ENCODE peak calls at places on chromosomes 1 and 21, in seven cellular contexts. A is kidney epithelial cell, L is cardiac muscle cell, D is psoas muscle, X is stomach, S is endothelial cell of umbilical vein, E is AG04450. P is an unnamed sample. For H3K27me3, the result is how much of the 10 kb centered on the place peaks cover.

GRCh38 chr1:216932424-216932823 is 209.2 kb upstream of the ESRRG start:
- DNase-seq in S (no peak), A (no peak), D (no peak), L (no peak), X (no peak), E (no peak), P (no peak)

GRCh38 chr1:78464449-78464891 is 26.3 kb upstream of the PTGFR start:
- DNase-seq in E (no peak), S (no peak), A (no peak), X (no peak), D (no peak), L (peak), P (no peak)

GRCh38 chr1:26728645-26729044 is 32.8 kb downstream of the ARID1A start:
- DNase-seq in E (no peak), X (peak), L (no peak), S (no peak), A (no peak), D (no peak), P (no peak)

GRCh38 chr1:15950763-15951295 is 25.1 kb downstream of the ZBTB17 start:
- DNase-seq in D (peak), S (peak), X (no peak), L (peak), E (no peak), A (no peak), P (no peak)

GRCh38 chr1:63703661-63704060 is 70.2 kb upstream of the ROR1 start:
- DNase-seq in D (no peak), X (no peak), L (no peak), S (no peak), E (no peak), A (no peak), P (no peak)

GRCh38 chr1:180548686-180549326 is 10.0 kb upstream of the OVAAL start:
- DNase-seq in X (no peak), A (peak), S (no peak), D (no peak), L (no peak), E (no peak), P (no peak)

GRCh38 chr1:39990428-39990827 is 35.5 kb downstream of the MFSD2A start:
- DNase-seq in L (no peak), E (no peak), D (no peak), A (no peak), S (no peak), X (no peak), P (no peak)

GRCh38 chr1:29408831-29409605 is 172.7 kb downstream of the PTPRU start:
- DNase-seq in L (no peak), S (no peak), D (no peak), A (no peak), X (no peak), E (no peak), P (no peak)

GRCh38 chr1:8082945-8083344 is 56.8 kb upstream of the ERRFI1 start:
- DNase-seq in X (no peak), A (no peak), L (peak), E (no peak), D (no peak), S (no peak), P (no peak)

GRCh38 chr1:15674760-15675159 is 9.4 kb upstream of the PLEKHM2 start:
- DNase-seq in S (no peak), L (peak), A (no peak), X (no peak), D (no peak), E (no peak), P (no peak)

GRCh38 chr1:27862671-27863551 is 9.4 kb upstream of the THEMIS2 start:
- DNase-seq in A (peak), E (peak), X (no peak), L (peak), D (peak), S (peak), P (peak)

GRCh38 chr1:71351438-71351837 is 270.6 kb upstream of the ZRANB2 start:
- DNase-seq in E (peak), D (no peak), A (no peak), S (peak), X (no peak), L (peak), P (no peak)

GRCh38 chr1:211920141-211920572 is 89.6 kb upstream of the LPGAT1 start:
- DNase-seq in E (peak), L (peak), X (peak), A (no peak), D (no peak), S (peak), P (no peak)

GRCh38 chr21:25240974-25241373 is 366.3 kb downstream of the MRPL39 start:
- DNase-seq in X (no peak), S (no peak), E (no peak), A (no peak), L (no peak), D (no peak), P (no peak)

DNA sequence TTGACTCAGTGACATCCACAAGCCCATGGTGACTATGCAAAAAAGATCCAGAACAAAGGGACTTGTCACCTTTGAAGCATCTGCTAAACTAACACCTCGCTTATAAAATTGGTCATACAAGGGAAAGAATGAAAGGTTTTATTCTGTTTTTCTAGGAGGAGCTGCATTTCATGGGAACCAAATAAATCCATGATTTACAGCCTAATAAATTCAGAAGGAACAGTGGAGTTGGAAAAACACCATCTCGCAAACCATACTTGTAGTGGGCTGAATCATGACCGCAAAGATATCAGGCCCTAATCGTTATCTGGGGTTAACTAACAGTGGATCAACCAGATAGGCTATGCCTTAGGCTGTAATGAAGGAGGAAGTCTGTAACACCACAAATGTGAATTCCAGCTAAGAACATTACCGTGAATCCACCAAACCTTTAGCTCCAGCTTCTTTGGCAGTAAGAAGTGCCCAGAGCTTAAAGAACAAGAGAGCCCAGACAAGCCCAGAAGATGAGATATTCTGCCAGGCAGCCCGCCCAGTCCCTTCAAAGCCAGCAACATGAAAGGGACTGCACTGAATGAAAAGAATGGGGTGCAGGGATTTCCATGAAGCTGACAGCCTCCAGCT is 27.4 kb downstream of the RSPH1 start:
- DNase-seq in A (no peak), X (no peak), L (no peak), D (no peak), S (no peak), E (no peak), P (no peak)
- H3K4me3 ChIP-seq in A (no peak), X (no peak), L (no peak), D (no peak), S (no peak), E (no peak), P (no peak)

DNA sequence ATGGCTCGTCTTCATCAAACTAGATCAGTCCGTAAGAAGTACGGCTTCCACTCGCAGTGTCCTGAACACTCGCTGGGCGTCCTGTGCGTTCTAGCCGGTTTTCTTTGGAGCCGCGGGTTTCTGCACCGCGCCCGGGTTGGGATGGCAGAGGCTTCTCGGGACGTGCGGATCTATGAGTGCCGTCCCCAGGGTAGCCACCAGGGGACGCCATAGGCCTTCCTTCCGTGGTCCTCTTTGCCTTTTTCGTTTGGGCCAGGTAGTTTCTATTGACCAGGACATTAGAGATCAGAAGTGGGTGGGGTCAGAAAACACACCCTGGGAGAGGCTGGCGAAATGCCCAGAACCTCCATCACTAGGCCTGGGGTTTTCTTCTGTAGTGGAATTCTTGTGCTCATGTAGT is 273.8 kb downstream of the FAM72C start:
- DNase-seq in S (no peak), A (no peak), X (peak), L (peak), E (no peak), D (no peak), P (peak)
- H3K27me3 ChIP-seq in S (under half), A (under half), X (half or more), L (half or more), E (under half), D (under half), P (under half)

DNA sequence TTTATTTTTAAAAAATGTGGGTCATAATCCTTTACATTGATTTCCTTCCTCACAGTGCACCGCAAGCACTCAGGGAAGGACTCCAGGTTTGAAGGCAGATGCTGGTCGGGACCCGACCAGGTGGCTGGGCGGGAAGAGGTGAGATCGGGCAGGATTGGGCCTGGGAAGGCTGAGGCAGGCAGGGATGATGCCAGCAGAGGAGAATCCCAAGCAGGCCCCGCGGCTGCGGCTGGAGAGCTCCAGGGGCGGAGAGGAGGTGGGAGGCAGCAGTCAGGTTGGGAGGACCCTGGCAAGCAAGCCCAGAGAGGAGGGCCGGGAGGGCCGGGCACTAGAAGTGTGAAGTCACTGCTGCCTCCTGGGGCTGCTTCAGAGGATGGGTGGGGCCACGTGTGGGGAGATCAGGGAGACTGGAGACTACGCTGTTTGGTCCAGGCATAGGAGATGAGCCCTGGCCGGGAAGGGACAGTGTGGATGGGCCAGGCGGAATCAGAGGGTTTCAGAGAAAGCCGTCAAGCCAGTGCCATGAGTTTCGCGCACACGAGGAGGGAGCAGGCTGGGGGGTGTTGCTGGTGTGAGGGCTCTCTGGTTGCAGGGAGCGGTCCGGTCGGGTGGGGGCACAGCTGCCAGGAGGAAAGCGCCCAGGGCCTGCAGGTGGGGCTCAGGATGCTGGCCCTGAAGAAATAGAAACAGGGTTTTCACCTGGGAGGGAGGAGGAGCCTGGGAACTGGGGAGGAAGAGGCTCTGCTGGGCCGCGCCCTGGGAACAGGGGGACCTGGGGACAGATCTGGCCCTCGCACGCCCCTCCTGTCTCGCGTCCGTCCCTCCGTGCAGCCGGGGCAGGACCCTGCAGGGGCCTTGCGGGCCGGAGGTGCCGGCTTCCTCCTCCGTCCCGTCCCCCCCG is 890 bp upstream of the COL18A1 start:
- DNase-seq in S (peak), L (peak), X (no peak), A (no peak), D (peak), E (no peak), P (no peak)
- TF ChIP-seq CTCF in S (no peak), L (no peak), X (no peak), A (no peak), D (no peak), E (no peak), P (no peak)

GRCh38 chr1:155940993-155941844 is at the start of gene RXFP4:
- DNase-seq in A (no peak), S (peak), E (no peak), X (peak), L (no peak), D (no peak), P (no peak)
- H3K4me3 ChIP-seq in A (no peak), S (peak), E (no peak), X (no peak), L (no peak), D (no peak), P (no peak)

P was measured in GM06990.